ENCODE peak calls at places on chromosomes 2 and 18, in four cellular contexts. A is GM12878, I is H1, B is HepG2. J is an unnamed sample.

GRCh38 chr2:3078684-3079083 is 298.9 kb downstream of the EIPR1 start:
- DNase-seq in A (no peak), I (no peak), B (no peak), J (no peak)

GRCh38 chr2:191217580-191217979 is 27.6 kb upstream of the MYO1B start:
- DNase-seq in A (no peak), I (no peak), B (peak; percentile 35), J (no peak)

GRCh38 chr2:208985644-208986043 is 438.2 kb upstream of the MAP2 start:
- DNase-seq in A (no peak), I (no peak), B (no peak), J (no peak)

GRCh38 chr2:200689115-200689514 is 103.3 kb downstream of the AOX1 start:
- DNase-seq in A (no peak), I (no peak), B (no peak), J (no peak)

GRCh38 chr2:73920577-73921545 is 5.8 kb upstream of the DGUOK start:
- DNase-seq in A (no peak), I (peak; percentile 87), B (peak; percentile 55), J (no peak)

GRCh38 chr2:43225093-43225787 is 1.2 kb downstream of the ZFP36L2 start:
- DNase-seq in A (no peak), I (no peak), B (no peak), J (no peak)

GRCh38 chr2:75157435-75157834 is 41.9 kb downstream of the TACR1 start:
- DNase-seq in A (no peak), I (no peak), B (no peak), J (no peak)

GRCh38 chr2:121065239-121065638 is 219.8 kb downstream of the TFCP2L1 start:
- DNase-seq in A (no peak), I (no peak), B (no peak), J (no peak)

GRCh38 chr18:37525302-37525585 is 40.4 kb downstream of the CELF4 start:
- DNase-seq in A (no peak), I (peak; percentile 53), B (no peak), J (no peak)

GRCh38 chr2:31192396-31193065 is 24.8 kb downstream of the CAPN14 start:
- DNase-seq in A (no peak), I (no peak), B (no peak), J (no peak)

GRCh38 chr18:49021433-49022129 is 70.8 kb upstream of the SMAD7 start:
- DNase-seq in A (peak; percentile 15), I (peak; percentile 89), B (peak; percentile 82), J (no peak)

GRCh38 chr2:216572582-216573578 is 60.3 kb upstream of the IGFBP2 start:
- DNase-seq in A (no peak), I (no peak), B (peak; percentile 78), J (no peak)

GRCh38 chr2:58521803-58522602 is 280.9 kb upstream of the FANCL start:
- DNase-seq in A (no peak), I (no peak), B (no peak), J (no peak)

GRCh38 chr2:144529841-144530240 is 9.9 kb upstream of the ZEB2 start:
- DNase-seq in A (no peak), I (no peak), B (no peak), J (no peak)

GRCh38 chr2:71846669-71847291 is 300.9 kb downstream of the CYP26B1 start:
- DNase-seq in A (no peak), I (no peak), B (no peak), J (no peak)

GRCh38 chr2:28447943-28448737 is 47.7 kb upstream of the PLB1 start:
- DNase-seq in A (no peak), I (no peak), B (no peak), J (no peak)

GRCh38 chr2:113762377-113763118 is 6.1 kb upstream of the SLC35F5 start:
- DNase-seq in A (no peak), I (no peak), B (no peak), J (no peak)

GRCh38 chr2:3126686-3127278 is 250.8 kb downstream of the EIPR1 start:
- DNase-seq in A (no peak), I (no peak), B (no peak), J (no peak)

GRCh38 chr2:130873700-130874346 is 37.1 kb downstream of the ARHGEF4 start:
- DNase-seq in A (peak; percentile 17), I (peak; percentile 85), B (peak; percentile 59), J (peak; percentile 52)

GRCh38 chr2:186629245-186629996 is 39.6 kb downstream of the ITGAV start:
- DNase-seq in A (no peak), I (no peak), B (no peak), J (no peak)

GRCh38 chr18:41809652-41810051 is 145.4 kb upstream of the PIK3C3 start:
- DNase-seq in A (no peak), I (no peak), B (no peak), J (no peak)

GRCh38 chr2:66185497-66186034 is 249.4 kb upstream of the MEIS1 start:
- DNase-seq in A (no peak), I (no peak), B (no peak), J (no peak)

GRCh38 chr18:65215865-65216466 is 534.8 kb upstream of the CDH7 start:
- DNase-seq in A (no peak), I (no peak), B (no peak), J (no peak)

GRCh38 chr2:106147159-106147558 is 46.9 kb downstream of the UXS1 start:
- DNase-seq in A (no peak), I (no peak), B (peak; percentile 44), J (no peak)

GRCh38 chr2:118224144-118224887 is 136.0 kb downstream of the INSIG2 start:
- DNase-seq in A (no peak), I (peak; percentile 72), B (no peak), J (peak; percentile 41)

GRCh38 chr2:233068762-233069418 is 8.7 kb downstream of the INPP5D start:
- DNase-seq in A (no peak), I (no peak), B (no peak), J (no peak)

GRCh38 chr2:61853086-61853847 is 593 bp downstream of the FAM161A start:
- DNase-seq in A (no peak), I (no peak), B (peak; percentile 64), J (peak; percentile 55)

GRCh38 chr2:200592414-200593075 is 6.7 kb downstream of the AOX1 start:
- DNase-seq in A (no peak), I (no peak), B (peak; percentile 62), J (no peak)

GRCh38 chr18:8806105-8806797 is 100.9 kb downstream of the MTCL1 start:
- DNase-seq in A (no peak), I (no peak), B (no peak), J (no peak)

GRCh38 chr18:44229693-44230108 is 451.0 kb upstream of the SETBP1 start:
- DNase-seq in A (no peak), I (no peak), B (no peak), J (no peak)

GRCh38 chr2:148529745-148530144 is 114.8 kb upstream of the EPC2 start:
- DNase-seq in A (no peak), I (no peak), B (no peak), J (no peak)

GRCh38 chr2:181977661-181978350 is 7.8 kb upstream of the PPP1R1C start:
- DNase-seq in A (no peak), I (no peak), B (no peak), J (no peak)

GRCh38 chr2:6826081-6826913 is 39.4 kb downstream of the CMPK2 start:
- DNase-seq in A (peak; percentile 58), I (peak; percentile 76), B (peak; percentile 32), J (no peak)

GRCh38 chr2:43019536-43020183 is 206.7 kb downstream of the ZFP36L2 start:
- DNase-seq in A (no peak), I (no peak), B (no peak), J (no peak)

GRCh38 chr2:241701155-241701404 is 759 bp upstream of the ING5 start:
- DNase-seq in A (peak; percentile 51), I (no peak), B (no peak), J (no peak)

GRCh38 chr2:241703128-241703604 is 1.3 kb downstream of the ING5 start:
- DNase-seq in A (no peak), I (no peak), B (no peak), J (no peak)

GRCh38 chr2:241702155-241702404 is 241 bp downstream of the ING5 start:
- DNase-seq in A (peak; percentile 15), I (peak; percentile 89), B (no peak), J (no peak)

GRCh38 chr2:241701405-241702154 is at the start of gene ING5:
- DNase-seq in A (peak; percentile 46), I (peak; percentile 98), B (peak; percentile 89), J (peak; percentile 77)

DNA sequence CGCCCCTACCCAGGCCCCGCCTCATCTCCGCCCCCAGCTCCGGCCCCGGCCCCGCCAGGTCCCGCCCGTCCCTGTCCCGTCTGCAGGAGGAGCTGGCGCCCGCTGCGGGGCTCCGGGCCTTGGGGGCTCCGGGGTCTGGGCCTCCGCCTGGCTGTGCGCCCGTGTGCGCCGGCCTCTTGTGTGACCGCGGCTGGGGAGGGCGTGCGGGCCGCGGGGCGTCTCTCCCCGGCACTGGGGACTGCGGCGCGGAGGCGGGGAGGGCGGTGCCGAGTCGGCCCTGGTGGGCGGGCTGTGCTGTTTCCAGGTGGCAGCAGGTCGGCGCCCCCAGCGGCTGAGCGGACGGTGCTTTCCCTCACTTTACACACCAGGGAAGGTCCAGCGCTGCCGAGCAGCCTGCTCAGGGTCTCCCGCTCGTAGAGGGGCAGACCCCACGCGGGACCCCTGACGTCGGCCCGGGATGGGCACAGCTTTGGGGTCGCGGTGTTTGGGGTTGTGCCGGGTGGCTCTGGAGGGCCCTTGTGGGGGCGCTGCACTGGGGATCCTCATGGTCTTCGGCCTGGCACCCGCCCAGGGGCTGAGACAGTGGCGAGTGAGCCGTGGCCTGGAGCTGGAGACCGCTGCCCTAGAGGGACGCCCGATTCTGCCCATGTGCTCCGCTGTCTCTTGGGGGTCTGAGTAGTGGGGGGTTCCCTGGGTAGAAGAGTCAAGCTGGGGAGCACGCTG is 727 bp downstream of the ING5 start:
- DNase-seq in A (peak; percentile 37), I (peak; percentile 90), B (peak; percentile 85), J (peak; percentile 90)
- TF ChIP-seq TAF1 in A (no peak), I (peak; percentile 57), B (peak; percentile 51), J (no peak)

GRCh38 chr2:14937336-14937735 is 304.8 kb downstream of the LRATD1 start:
- DNase-seq in A (no peak), I (no peak), B (no peak), J (no peak)

GRCh38 chr2:14944562-14945346 is 312.2 kb downstream of the LRATD1 start:
- DNase-seq in A (no peak), I (peak; percentile 58), B (peak; percentile 58), J (no peak)

GRCh38 chr2:14942991-14943390 is 310.5 kb downstream of the LRATD1 start:
- DNase-seq in A (no peak), I (no peak), B (no peak), J (no peak)

GRCh38 chr2:14936436-14936835 is 303.9 kb downstream of the LRATD1 start:
- DNase-seq in A (no peak), I (no peak), B (no peak), J (no peak)

GRCh38 chr2:14941151-14941631 is 308.7 kb downstream of the LRATD1 start:
- DNase-seq in A (no peak), I (no peak), B (no peak), J (no peak)
- TF ChIP-seq POLR2A in A (no peak), I (no peak), B (no peak), J (no peak)

GRCh38 chr2:108855194-108855593 is 68.6 kb downstream of the CCDC138 start:
- DNase-seq in A (no peak), I (no peak), B (peak; percentile 23), J (no peak)
- TF ChIP-seq POLR2AphosphoS5 in A (no peak), I (no peak), B (no peak), J (no peak)

GRCh38 chr18:22964116-22964515 is 31.0 kb downstream of the RBBP8 start:
- DNase-seq in A (no peak), I (no peak), B (no peak), J (no peak)
- TF ChIP-seq TAF1 in A (no peak), I (no peak), B (no peak), J (no peak)

J was measured in GM12892.